ENCODE peak calls at places on chromosomes 12 and 14, in five cellular contexts. W is A549, O is HepG2, V is GM12878, X is K562. Y is an unnamed sample.

GRCh38 chr14:81400852-81401251 is 728 bp upstream of the STON2 start:
- DNase-seq in W (peak; percentile 59), O (no peak), X (no peak), V (no peak), Y (no peak)

GRCh38 chr12:105960319-105961076 is 178.3 kb downstream of the NUAK1 start:
- DNase-seq in W (peak; percentile 89), V (no peak), X (no peak), O (no peak), Y (no peak)

GRCh38 chr12:21764063-21764462 is 10.4 kb downstream of the KCNJ8 start:
- DNase-seq in W (no peak), V (no peak), O (no peak), X (no peak), Y (no peak)

GRCh38 chr12:65611396-65611795 is 212.9 kb upstream of the HMGA2 start:
- DNase-seq in W (no peak), X (no peak), V (no peak), O (no peak), Y (no peak)

GRCh38 chr12:54378791-54379400 is 5.6 kb downstream of the ZNF385A start:
- DNase-seq in V (no peak), O (peak; percentile 29), X (peak; percentile 87), W (no peak), Y (peak; percentile 80)

GRCh38 chr12:121167232-121167820 is 34.6 kb downstream of the P2RX7 start:
- DNase-seq in X (no peak), O (no peak), W (no peak), V (no peak), Y (no peak)

GRCh38 chr12:38776657-38777056 is 128.7 kb downstream of the CPNE8 start:
- DNase-seq in W (no peak), X (no peak), O (no peak), V (no peak), Y (no peak)

GRCh38 chr12:99392091-99392850 is 255.3 kb upstream of the GARIN6 start:
- DNase-seq in O (no peak), V (no peak), X (no peak), W (no peak), Y (no peak)

GRCh38 chr12:46401703-46402102 is 29.1 kb upstream of the SLC38A2 start:
- DNase-seq in X (no peak), V (no peak), W (no peak), O (no peak), Y (no peak)

GRCh38 chr12:69698769-69699540 is at the start of gene BEST3:
- DNase-seq in W (no peak), X (no peak), O (no peak), V (no peak), Y (no peak)

GRCh38 chr12:46395308-46395707 is 22.7 kb upstream of the SLC38A2 start:
- DNase-seq in X (no peak), O (no peak), V (no peak), W (no peak), Y (no peak)

GRCh38 chr14:50333010-50333409 is 20.9 kb downstream of the DMAC2L start:
- DNase-seq in X (no peak), W (no peak), O (no peak), V (no peak), Y (no peak)

GRCh38 chr12:109994262-109995175 is 1.6 kb downstream of the GIT2 start:
- DNase-seq in O (no peak), V (no peak), X (no peak), W (no peak), Y (no peak)

GRCh38 chr12:110565919-110566871 is 16.9 kb downstream of the PPTC7 start:
- DNase-seq in O (peak; percentile 78), W (no peak), X (no peak), V (no peak), Y (no peak)

GRCh38 chr14:92456215-92457017 is 57.2 kb upstream of the RIN3 start:
- DNase-seq in V (no peak), O (peak; percentile 59), W (peak; percentile 79), X (peak; percentile 27), Y (peak; percentile 67)

GRCh38 chr14:103020271-103020910 is 37.0 kb downstream of the CDC42BPB start:
- DNase-seq in O (no peak), V (no peak), W (no peak), X (no peak), Y (no peak)

GRCh38 chr12:57517187-57517586 is 3.1 kb downstream of the DDIT3 start:
- DNase-seq in V (no peak), W (peak; percentile 51), O (no peak), X (no peak), Y (no peak)

GRCh38 chr14:103576371-103577024 is 13.7 kb downstream of the COA8 start:
- DNase-seq in W (peak; percentile 81), O (no peak), V (no peak), X (no peak), Y (peak; percentile 36)

GRCh38 chr14:68278568-68279436 is 459.2 kb downstream of the RAD51B start:
- DNase-seq in O (peak; percentile 90), W (peak; percentile 79), X (peak; percentile 17), V (no peak), Y (no peak)

GRCh38 chr12:47811581-47812484 is 7.9 kb downstream of the HDAC7 start:
- DNase-seq in W (no peak), O (no peak), X (no peak), V (no peak), Y (no peak)

GRCh38 chr12:120238839-120239445 is 26.6 kb downstream of the PXN start:
- DNase-seq in X (no peak), W (no peak), V (no peak), O (no peak), Y (no peak)

GRCh38 chr14:71551291-71551955 is 380.8 kb upstream of the RGS6 start:
- DNase-seq in W (no peak), V (no peak), X (no peak), O (no peak), Y (no peak)

GRCh38 chr14:36227802-36228201 is 51.3 kb upstream of the PTCSC3 start:
- DNase-seq in V (no peak), X (no peak), O (no peak), W (no peak), Y (no peak)

GRCh38 chr12:115646210-115646609 is 631.3 kb downstream of the MED13L start:
- DNase-seq in W (no peak), X (no peak), O (no peak), V (no peak), Y (no peak)

GRCh38 chr12:113325938-113326337 is 9.0 kb downstream of the SLC8B1 start:
- DNase-seq in X (no peak), O (no peak), W (peak; percentile 38), V (no peak), Y (no peak)

GRCh38 chr14:60862283-60862682 is 118.6 kb downstream of the TRMT5 start:
- DNase-seq in X (no peak), V (no peak), W (no peak), O (no peak), Y (no peak)

GRCh38 chr14:50059773-50060629 is 56.4 kb downstream of the VCPKMT start:
- DNase-seq in O (peak; percentile 42), X (no peak), V (no peak), W (no peak), Y (no peak)

GRCh38 chr14:69317780-69318179 is 57.8 kb downstream of the GALNT16 start:
- DNase-seq in W (no peak), X (no peak), O (no peak), V (no peak), Y (no peak)

GRCh38 chr14:69318241-69318640 is 58.3 kb downstream of the GALNT16 start:
- DNase-seq in X (no peak), V (no peak), W (no peak), O (no peak), Y (peak; percentile 3)

GRCh38 chr14:69315302-69315701 is 55.3 kb downstream of the GALNT16 start:
- DNase-seq in X (peak; percentile 13), O (no peak), W (peak; percentile 27), V (no peak), Y (peak; percentile 1)

GRCh38 chr14:69317392-69317755 is 57.4 kb downstream of the GALNT16 start:
- DNase-seq in W (peak; percentile 79), O (no peak), X (no peak), V (no peak), Y (no peak)

GRCh38 chr14:69316449-69317391 is 56.8 kb downstream of the GALNT16 start:
- DNase-seq in W (peak; percentile 85), X (no peak), V (no peak), O (no peak), Y (peak; percentile 1)
- TF ChIP-seq ESRRA in W (no peak), X (no peak), V (no peak), O (no peak), Y (no peak)

DNA sequence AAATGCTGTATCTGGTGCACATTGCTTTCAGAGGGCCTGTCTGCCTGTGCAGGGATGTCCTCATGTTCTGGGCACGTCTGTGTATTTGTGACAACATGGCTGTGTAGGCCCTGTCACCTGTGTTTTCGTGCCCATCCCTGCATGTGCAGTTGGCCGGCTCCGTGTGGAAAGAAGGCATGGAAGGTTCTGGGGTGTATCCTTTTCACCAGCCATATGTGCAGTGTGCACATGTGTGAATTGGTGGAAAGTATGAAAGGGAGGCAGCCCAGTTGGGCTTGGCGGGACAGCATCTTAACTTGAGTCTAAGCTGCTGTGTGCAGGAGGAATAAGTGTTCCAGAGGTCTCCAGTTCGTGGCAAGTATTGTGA is 645 bp downstream of the TSPAN11 start:
- DNase-seq in V (no peak), X (no peak), W (no peak), O (no peak), Y (no peak)
- TF ChIP-seq ESRRA in V (no peak), X (no peak), W (no peak), O (no peak), Y (no peak)

GRCh38 chr14:21537088-21537424 is 10.9 kb upstream of the SALL2 start:
- DNase-seq in V (no peak), O (no peak), W (no peak), X (no peak), Y (no peak)
- TF ChIP-seq ESRRA in V (no peak), O (no peak), W (no peak), X (no peak), Y (no peak)

GRCh38 chr12:106980944-106981343 is 6.0 kb downstream of the MTERF2 start:
- DNase-seq in V (no peak), W (no peak), O (no peak), X (no peak), Y (no peak)

GRCh38 chr12:106976668-106977067 is 10.3 kb downstream of the MTERF2 start:
- DNase-seq in W (no peak), O (no peak), X (no peak), V (no peak), Y (no peak)

GRCh38 chr12:106975098-106975497 is 11.8 kb downstream of the MTERF2 start:
- DNase-seq in W (no peak), V (no peak), X (peak; percentile 48), O (no peak), Y (no peak)

GRCh38 chr12:106976013-106976658 is 10.8 kb downstream of the MTERF2 start:
- DNase-seq in O (peak; percentile 83), X (no peak), V (no peak), W (no peak), Y (no peak)

DNA sequence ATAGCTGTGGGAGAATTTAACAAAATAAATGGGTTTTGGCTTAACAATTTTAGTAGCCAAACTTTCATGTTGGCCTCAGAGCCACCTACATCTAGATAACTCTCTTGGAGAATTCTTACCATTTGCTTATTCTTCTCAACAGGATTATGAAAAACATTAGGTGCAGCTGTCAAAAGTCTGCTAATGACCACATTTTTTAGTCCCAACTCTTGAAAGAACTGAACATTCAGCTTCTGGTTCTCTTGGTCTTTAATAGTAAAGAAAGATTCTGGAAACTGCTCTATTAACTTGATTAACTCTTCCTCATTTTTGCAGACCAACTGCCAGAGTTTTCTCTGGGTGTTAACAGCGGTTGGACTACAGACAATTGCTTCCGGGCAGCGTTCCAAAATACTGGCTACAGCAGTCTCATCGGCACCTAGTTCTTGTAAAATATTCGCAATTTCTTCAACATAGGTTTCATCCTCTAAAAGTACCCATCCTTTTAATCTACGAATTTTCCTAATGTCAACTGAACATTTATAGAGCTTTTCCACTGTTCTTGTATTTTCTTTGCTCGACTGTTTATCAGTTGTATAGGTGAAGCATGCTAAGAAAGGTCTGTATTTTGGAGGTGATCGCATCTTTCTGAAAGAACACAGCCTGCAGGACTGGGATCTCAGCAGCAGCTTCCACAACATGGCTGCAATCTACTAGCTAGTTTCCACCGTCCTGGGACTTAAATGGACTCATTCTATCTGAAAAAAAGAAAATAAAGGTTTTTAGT is 8.7 kb downstream of the MTERF2 start:
- DNase-seq in W (no peak), V (no peak), X (peak; percentile 42), O (peak; percentile 31), Y (no peak)
- TF ChIP-seq ESRRA in W (no peak), V (no peak), X (no peak), O (no peak), Y (no peak)

Y was measured in WTC11.